ENCODE peak calls at places on chromosomes 12 and 14, in eight cellular contexts. C, O, F, K, H, Y, U and J are unnamed samples. For H3K4me1, the result is how much of the 10 kb centered on the place peaks cover.

GRCh38 chr12:15677696-15678095 is 111.5 kb downstream of the EPS8 start:
- DNase-seq in C (no peak), O (no peak), F (no peak), K (no peak), H (no peak), Y (no peak), U (no peak), J (no peak)

GRCh38 chr12:124814741-124815613 is 48.7 kb downstream of the SCARB1 start:
- DNase-seq in C (peak), O (no peak), F (no peak), K (no peak), H (no peak), Y (peak), U (no peak), J (no peak)

GRCh38 chr14:75906680-75907280 is 75.0 kb downstream of the TGFB3 start:
- DNase-seq in C (peak), O (peak), F (peak), K (peak), H (peak), Y (peak), U (peak), J (peak)

GRCh38 chr14:91396959-91397815 is 20.4 kb downstream of the CCDC88C start:
- DNase-seq in C (peak), O (peak), F (no peak), K (peak), H (no peak), Y (no peak), U (no peak), J (no peak)

GRCh38 chr12:49583361-49584094 is 15.6 kb upstream of the MCRS1 start:
- DNase-seq in C (no peak), O (no peak), F (no peak), K (no peak), H (no peak), Y (no peak), U (no peak), J (no peak)

GRCh38 chr12:72053604-72054003 is 115.0 kb downstream of the TPH2 start:
- DNase-seq in C (no peak), O (no peak), F (no peak), K (no peak), H (no peak), Y (peak), U (no peak), J (no peak)

GRCh38 chr12:15829255-15829654 is 40.1 kb upstream of the EPS8 start:
- DNase-seq in C (no peak), O (no peak), F (no peak), K (no peak), H (no peak), Y (no peak), U (no peak), J (no peak)

GRCh38 chr14:103068351-103069073 is 11.2 kb upstream of the CDC42BPB start:
- DNase-seq in C (no peak), O (no peak), F (peak), K (no peak), H (peak), Y (no peak), U (no peak), J (no peak)

GRCh38 chr14:37697489-37698121 is 102.2 kb downstream of the TTC6 start:
- DNase-seq in C (no peak), O (no peak), F (no peak), K (no peak), H (no peak), Y (peak), U (no peak), J (no peak)

GRCh38 chr14:76486251-76486743 is 110.4 kb downstream of the ESRRB start:
- DNase-seq in C (no peak), O (no peak), F (no peak), K (no peak), H (no peak), Y (no peak), U (no peak), J (no peak)

GRCh38 chr14:96204151-96205058 is at the start of gene BDKRB2:
- DNase-seq in C (peak), O (peak), F (peak), K (no peak), H (peak), Y (peak), U (peak), J (peak)
- H3K4me3 ChIP-seq in C (peak), O (peak), F (peak), K (no peak), H (peak), Y (peak), U (peak), J (peak)

DNA sequence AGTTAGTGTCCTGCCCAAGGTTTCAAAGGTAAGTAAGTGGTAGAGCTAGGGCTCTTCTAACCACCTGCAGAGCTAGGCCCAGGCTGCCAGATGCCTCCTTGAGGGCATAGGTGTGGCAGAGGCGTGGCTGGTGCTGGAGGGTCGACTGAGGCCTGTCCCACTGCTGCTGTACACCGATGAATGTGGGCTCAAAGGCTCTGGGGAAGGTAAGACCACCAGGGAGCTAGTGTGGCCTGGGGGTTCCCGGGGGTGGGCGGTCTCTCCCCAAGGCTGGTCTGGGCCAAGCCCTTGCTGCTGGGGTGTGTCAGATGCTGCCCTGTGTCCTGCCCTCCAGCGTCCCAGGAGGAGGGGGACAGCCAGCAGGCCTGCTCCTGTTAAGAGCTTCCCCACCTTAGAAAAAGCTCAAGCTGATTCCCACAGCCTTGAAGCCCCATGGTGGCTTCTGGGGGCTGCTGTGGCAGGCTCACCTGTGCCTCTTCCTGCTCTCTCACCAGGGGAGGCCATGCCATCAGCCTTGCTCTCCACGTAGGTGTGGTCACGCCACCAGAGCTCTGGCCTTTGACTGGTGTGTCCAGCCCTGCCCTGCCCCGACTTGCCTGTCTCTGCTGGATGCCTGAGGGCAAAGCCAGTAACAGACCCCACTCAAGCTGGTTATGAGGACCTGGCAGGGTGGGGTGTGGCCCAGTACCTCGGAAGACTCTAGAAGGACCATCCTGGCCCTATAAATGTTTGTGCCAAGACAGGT is 36.8 kb downstream of the SH2B3 start:
- DNase-seq in C (peak), O (no peak), F (peak), K (no peak), H (no peak), Y (no peak), U (no peak), J (no peak)
- H3K4me1 ChIP-seq in C (half or more), O (under half), F (half or more), K (half or more), H (under half), Y (under half), U (under half), J (under half)

DNA sequence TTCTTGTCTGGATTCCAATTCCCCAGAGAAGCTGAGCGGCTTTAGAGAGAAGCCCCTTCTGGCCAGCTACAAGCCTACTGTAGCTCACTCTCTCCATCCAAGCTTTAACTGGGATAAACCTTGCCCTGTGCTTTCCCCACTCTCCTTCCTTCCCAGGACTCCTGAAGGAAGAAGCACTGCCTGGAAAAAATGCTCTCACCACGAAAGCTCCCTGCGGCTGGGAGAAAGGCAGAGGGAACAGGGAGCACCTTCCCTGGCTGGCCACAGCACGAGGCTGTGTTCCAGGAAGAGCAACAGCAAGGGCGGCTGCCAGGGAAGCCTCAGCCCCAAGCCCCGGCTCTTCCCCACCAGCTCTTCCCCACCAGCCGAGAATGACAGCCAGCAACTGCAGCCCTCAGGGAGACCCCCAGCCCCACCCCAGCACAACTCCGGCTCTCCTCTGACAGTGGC is 40.8 kb upstream of the PNMA1 start:
- DNase-seq in C (peak), O (no peak), F (peak), K (no peak), H (peak), Y (peak), U (peak), J (peak)
- H3K4me3 ChIP-seq in C (peak), O (peak), F (peak), K (peak), H (no peak), Y (no peak), U (peak), J (no peak)

GRCh38 chr12:89368386-89368785 is 16.1 kb upstream of the DUSP6 start:
- DNase-seq in C (no peak), O (peak), F (no peak), K (no peak), H (no peak), Y (no peak), U (no peak), J (no peak)
- H3K4me1 ChIP-seq in C (under half), O (under half), F (under half), K (under half), H (under half), Y (under half), U (under half), J (under half)

GRCh38 chr12:111687255-111687654 is 1.4 kb downstream of the ACAD10 start:
- DNase-seq in C (no peak), O (no peak), F (no peak), K (no peak), H (no peak), Y (peak), U (no peak), J (no peak)
- H3K4me3 ChIP-seq in C (no peak), O (peak), F (no peak), K (no peak), H (no peak), Y (no peak), U (no peak), J (no peak)

GRCh38 chr14:100135073-100135472 is 24.4 kb downstream of the DEGS2 start:
- DNase-seq in C (no peak), O (no peak), F (no peak), K (no peak), H (no peak), Y (no peak), U (no peak), J (no peak)
- H3K4me1 ChIP-seq in C (under half), O (under half), F (under half), K (under half), H (under half), Y (under half), U (under half), J (under half)

GRCh38 chr14:21090940-21091663 is 7.4 kb downstream of the ZNF219 start:
- DNase-seq in C (no peak), O (no peak), F (no peak), K (no peak), H (peak), Y (no peak), U (peak), J (no peak)
- H3K4me3 ChIP-seq in C (no peak), O (no peak), F (no peak), K (no peak), H (no peak), Y (no peak), U (no peak), J (no peak)

DNA sequence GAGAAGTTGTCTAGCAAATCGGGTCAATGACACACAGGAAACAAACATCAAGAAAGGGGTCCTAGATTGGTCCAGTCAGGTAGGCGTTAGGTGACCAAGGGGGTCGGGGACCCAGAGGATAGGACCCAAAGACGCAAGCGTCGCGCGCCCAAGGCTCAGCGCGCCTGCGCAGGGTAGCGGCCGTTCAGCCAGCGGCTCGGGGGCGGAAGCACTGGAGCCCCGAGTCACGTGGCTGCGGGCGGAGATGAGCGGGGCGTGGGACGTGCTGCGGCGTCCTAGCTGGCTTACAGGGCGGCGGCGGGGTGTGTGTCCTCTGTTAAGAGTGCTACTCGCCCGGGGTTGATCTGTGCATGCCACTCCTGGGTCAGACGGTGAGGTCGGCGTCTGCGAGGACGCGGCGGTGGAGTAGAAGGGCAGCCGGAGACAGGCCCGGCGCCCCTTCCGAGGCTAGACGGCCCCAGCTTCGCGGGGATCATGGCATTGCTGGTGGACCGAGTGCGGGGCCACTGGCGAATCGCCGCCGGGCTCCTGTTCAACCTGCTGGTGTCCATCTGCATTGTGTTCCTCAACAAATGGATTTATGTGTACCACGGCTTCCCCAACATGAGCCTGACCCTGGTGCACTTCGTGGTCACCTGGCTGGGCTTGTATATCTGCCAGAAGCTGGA is at the start of gene SLC35E3:
- DNase-seq in C (peak), O (peak), F (peak), K (peak), H (peak), Y (peak), U (peak), J (peak)
- H3K4me1 ChIP-seq in C (under half), O (under half), F (under half), K (under half), H (under half), Y (under half), U (under half), J (under half)

GRCh38 chr14:21536395-21537087 is 10.4 kb upstream of the SALL2 start:
- DNase-seq in C (no peak), O (no peak), F (no peak), K (no peak), H (no peak), Y (no peak), U (no peak), J (no peak)

GRCh38 chr14:21539154-21539940 is 13.2 kb upstream of the SALL2 start:
- DNase-seq in C (no peak), O (no peak), F (no peak), K (no peak), H (no peak), Y (no peak), U (no peak), J (no peak)

GRCh38 chr14:21534576-21534975 is 8.4 kb upstream of the SALL2 start:
- DNase-seq in C (no peak), O (no peak), F (no peak), K (no peak), H (no peak), Y (no peak), U (no peak), J (no peak)

GRCh38 chr14:21537088-21537424 is 10.9 kb upstream of the SALL2 start:
- DNase-seq in C (no peak), O (no peak), F (no peak), K (no peak), H (no peak), Y (no peak), U (no peak), J (no peak)

DNA sequence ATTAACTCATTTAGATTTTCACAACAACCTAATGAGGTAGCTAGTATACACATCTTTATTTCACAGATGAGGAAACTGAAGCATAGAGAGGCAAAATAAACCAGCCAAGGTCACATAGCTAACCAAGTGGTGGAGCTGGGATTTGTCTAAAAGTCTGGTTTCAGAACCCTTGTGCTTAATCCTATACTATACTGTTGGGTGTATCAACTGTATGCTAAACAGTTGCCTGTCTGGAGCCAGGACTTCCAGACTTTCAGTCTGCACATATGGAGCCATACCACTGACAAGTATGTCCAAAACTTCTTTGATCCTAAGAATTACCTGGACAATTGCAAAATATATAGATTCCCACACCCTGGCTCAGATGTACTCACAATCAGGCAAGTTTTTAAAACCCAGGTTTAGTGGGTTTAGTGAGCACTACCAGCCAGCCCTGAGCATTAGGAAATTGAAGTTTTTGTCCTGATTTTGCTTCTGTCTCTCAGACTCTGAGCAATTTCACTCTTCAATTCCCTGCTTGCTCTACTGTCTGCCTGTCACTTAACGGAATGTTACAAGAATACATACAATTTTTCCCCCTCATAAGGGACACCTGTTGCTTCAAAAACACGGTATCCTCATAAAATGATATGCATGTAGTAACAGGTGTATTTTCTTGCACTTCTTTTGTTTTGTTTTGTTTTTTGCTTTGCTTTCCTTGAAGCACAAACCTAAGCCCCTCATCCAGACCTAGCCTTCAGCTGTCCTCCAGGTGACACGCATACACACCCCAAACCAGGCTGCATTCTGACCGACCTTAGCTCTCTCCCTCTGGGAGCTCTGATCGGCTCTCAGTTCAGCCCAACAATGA is 9.6 kb upstream of the SALL2 start:
- DNase-seq in C (no peak), O (no peak), F (no peak), K (no peak), H (no peak), Y (no peak), U (no peak), J (no peak)
- H3K4me3 ChIP-seq in C (peak), O (no peak), F (peak), K (no peak), H (peak), Y (peak), U (no peak), J (no peak)